ENCODE peak calls at places on chromosomes 16 and 17, in nine cellular contexts. K is heart right ventricle; R is A549; B is H54; G is GM04504; N is tibial nerve; D is T1000; I is neural crest cell; S is stimulated activated CD8-positive, alpha-beta memory T cell treated with anti-CD3 and anti-CD28 coated beads, Interleukin-15, amount 100 ng/mL, for 48 hours. V is an unnamed sample.

GRCh38 chr16:1094601-1095449 is 1.2 kb downstream of the C1QTNF8 start:
- DNase-seq in R (no peak), N (no peak), B (no peak), I (no peak), S (no peak), G (no peak), K (no peak), D (no peak), V (no peak)

GRCh38 chr16:9465150-9465549 is 373.7 kb downstream of the HAPSTR1 start:
- DNase-seq in K (no peak), G (no peak), S (no peak), N (no peak), I (no peak), R (no peak), D (no peak), B (no peak), V (no peak)

GRCh38 chr17:42660692-42661345 is 1.7 kb downstream of the TUBG2 start:
- DNase-seq in B (peak), R (peak), G (peak), D (no peak), N (no peak), I (no peak), K (no peak), S (no peak), V (no peak)

GRCh38 chr17:57955183-57955952 is at the start of gene CUEDC1:
- DNase-seq in I (peak), N (peak), G (no peak), K (peak), D (peak), B (peak), S (peak), R (peak), V (peak)

GRCh38 chr16:48817032-48817431 is 207.1 kb upstream of the N4BP1 start:
- DNase-seq in D (no peak), B (no peak), S (no peak), R (no peak), K (no peak), I (no peak), N (no peak), G (no peak), V (no peak)

GRCh38 chr16:47815655-47816054 is 340.1 kb downstream of the ABCC12 start:
- DNase-seq in R (no peak), I (no peak), S (no peak), N (no peak), G (no peak), B (no peak), D (no peak), K (no peak), V (no peak)

GRCh38 chr17:80981929-80982425 is 9.7 kb upstream of the CHMP6 start:
- DNase-seq in B (no peak), S (no peak), G (no peak), I (no peak), K (no peak), R (no peak), D (no peak), N (no peak), V (no peak)

GRCh38 chr17:83109386-83109785 is 30.0 kb downstream of the METRNL start:
- DNase-seq in D (no peak), G (no peak), I (no peak), K (no peak), N (no peak), S (no peak), B (no peak), R (no peak), V (no peak)

GRCh38 chr17:33603794-33604193 is 310.7 kb upstream of the ASIC2 start:
- DNase-seq in G (no peak), S (no peak), B (no peak), K (no peak), D (no peak), I (no peak), R (no peak), N (no peak), V (no peak)

GRCh38 chr17:48587276-48588073 is 2.6 kb downstream of the HOXB3 start:
- DNase-seq in S (no peak), I (no peak), R (peak), N (no peak), G (no peak), D (no peak), K (no peak), B (no peak), V (no peak)

GRCh38 chr16:88530858-88531203 is 39.4 kb upstream of the ZC3H18 start:
- DNase-seq in B (no peak), G (no peak), R (no peak), K (no peak), I (no peak), S (no peak), N (no peak), D (no peak), V (no peak)

GRCh38 chr17:57735707-57736106 is 9.4 kb downstream of the CCDC182 start:
- DNase-seq in R (peak), I (no peak), G (no peak), N (no peak), K (no peak), D (no peak), S (no peak), B (peak), V (peak)

GRCh38 chr16:3023415-3023668 is 400 bp downstream of the HCFC1R1 start:
- DNase-seq in N (no peak), G (peak), R (no peak), K (peak), D (peak), S (no peak), B (peak), I (no peak), V (no peak)

GRCh38 chr17:68497885-68498319 is 14.3 kb upstream of the PRKAR1A start:
- DNase-seq in S (no peak), B (no peak), R (no peak), I (no peak), G (no peak), N (no peak), D (no peak), K (no peak), V (no peak)

GRCh38 chr17:33171931-33172330 is 121.2 kb downstream of the ASIC2 start:
- DNase-seq in B (no peak), N (no peak), I (no peak), D (no peak), G (no peak), S (no peak), R (no peak), K (no peak), V (no peak)

GRCh38 chr16:24044467-24044866 is 208.7 kb downstream of the PRKCB start:
- DNase-seq in S (no peak), B (no peak), G (no peak), R (no peak), D (no peak), K (no peak), I (no peak), N (no peak), V (no peak)

GRCh38 chr16:15572329-15573001 is 70.5 kb downstream of the MARF1 start:
- DNase-seq in N (no peak), D (no peak), B (no peak), S (no peak), G (peak), I (no peak), R (no peak), K (no peak), V (no peak)

GRCh38 chr16:9797306-9797705 is 384.9 kb downstream of the GRIN2A start:
- DNase-seq in S (no peak), B (peak), D (peak), R (peak), N (no peak), I (no peak), K (peak), G (peak), V (no peak)

GRCh38 chr17:9105068-9105868 is 84.0 kb downstream of the NTN1 start:
- DNase-seq in S (no peak), B (no peak), K (no peak), G (no peak), I (no peak), D (no peak), N (no peak), R (no peak), V (no peak)

GRCh38 chr16:46673320-46674013 is 15.5 kb downstream of the VPS35 start:
- DNase-seq in N (no peak), K (peak), S (no peak), D (no peak), B (peak), R (peak), G (no peak), I (peak), V (peak)

GRCh38 chr16:88570691-88571092 is 489 bp downstream of the ZC3H18 start:
- DNase-seq in R (no peak), D (no peak), B (peak), K (no peak), S (no peak), I (no peak), N (no peak), G (no peak), V (peak)

GRCh38 chr17:17416400-17417360 is 60.1 kb upstream of the MED9 start:
- DNase-seq in I (no peak), R (peak), K (peak), B (no peak), D (no peak), N (no peak), G (peak), S (no peak), V (no peak)

GRCh38 chr17:35568561-35568960 is 7.9 kb upstream of the SLFN14 start:
- DNase-seq in I (no peak), K (no peak), S (peak), G (no peak), N (no peak), R (peak), B (no peak), D (no peak), V (peak)

GRCh38 chr16:4746215-4746614 is 11.9 kb downstream of the DNAAF8 start:
- DNase-seq in B (no peak), I (no peak), N (no peak), R (no peak), G (no peak), S (no peak), D (no peak), K (no peak), V (no peak)

GRCh38 chr16:88703486-88704309 is 2.5 kb downstream of the RNF166 start:
- DNase-seq in K (peak), R (no peak), B (no peak), S (peak), G (no peak), I (no peak), N (no peak), D (no peak), V (no peak)

GRCh38 chr16:72480926-72481325 is 309.0 kb upstream of the PMFBP1 start:
- DNase-seq in R (no peak), N (no peak), G (no peak), S (no peak), I (no peak), D (no peak), B (no peak), K (no peak), V (no peak)

GRCh38 chr16:21653571-21653970 is 1.2 kb upstream of the IGSF6 start:
- DNase-seq in K (no peak), I (no peak), G (no peak), N (no peak), R (no peak), D (no peak), B (no peak), S (no peak), V (no peak)

GRCh38 chr17:63434951-63435571 is 11.0 kb downstream of the CYB561 start:
- DNase-seq in B (peak), N (no peak), G (peak), S (peak), I (no peak), D (peak), R (peak), K (peak), V (peak)

GRCh38 chr16:1262210-1262845 is 6.5 kb downstream of the TPSD1 start:
- DNase-seq in K (no peak), N (no peak), R (no peak), I (no peak), B (no peak), S (no peak), G (no peak), D (no peak), V (no peak)

V was measured in testis.